ENCODE peak calls at places on chromosomes 13 and 19, in nine cellular contexts. One of them, this sample, is unnamed.

GRCh38 chr19:28208745-28209144 is 1004.2 kb downstream of the UQCRFS1 start:
- DNase-seq in body of pancreas: no peak
- DNase-seq in prostate gland: no peak
- DNase-seq in uterus: no peak
- DNase-seq in A549: no peak
- DNase-seq in testis: no peak
- DNase-seq in stomach: no peak
- DNase-seq in osteoblast: no peak
- DNase-seq in lower lobe of right lung: no peak
- DNase-seq in this sample: no peak

GRCh38 chr19:14112051-14112808 is 5.3 kb downstream of the PRKACA start:
- DNase-seq in uterus: no peak
- DNase-seq in lower lobe of right lung: no peak
- DNase-seq in prostate gland: no peak
- DNase-seq in testis: peak; percentile 48
- DNase-seq in osteoblast: peak; percentile 96
- DNase-seq in stomach: no peak
- DNase-seq in A549: no peak
- DNase-seq in body of pancreas: no peak
- DNase-seq in this sample: no peak

GRCh38 chr19:16714702-16715294 is 4.8 kb upstream of the NWD1 start:
- DNase-seq in osteoblast: peak; percentile 67
- DNase-seq in testis: peak; percentile 80
- DNase-seq in A549: peak; percentile 52
- DNase-seq in uterus: no peak
- DNase-seq in lower lobe of right lung: peak; percentile 67
- DNase-seq in prostate gland: peak; percentile 46
- DNase-seq in body of pancreas: peak; percentile 28
- DNase-seq in stomach: peak; percentile 64
- DNase-seq in this sample: peak; percentile 31

GRCh38 chr19:44635581-44636438 is 7.9 kb upstream of the PVR start:
- DNase-seq in body of pancreas: no peak
- DNase-seq in lower lobe of right lung: no peak
- DNase-seq in stomach: no peak
- DNase-seq in A549: no peak
- DNase-seq in testis: no peak
- DNase-seq in osteoblast: peak; percentile 81
- DNase-seq in uterus: no peak
- DNase-seq in prostate gland: no peak
- DNase-seq in this sample: no peak

GRCh38 chr19:42442833-42443232 is at the start of gene CXCL17:
- DNase-seq in uterus: no peak
- DNase-seq in body of pancreas: peak; percentile 52
- DNase-seq in lower lobe of right lung: no peak
- DNase-seq in osteoblast: no peak
- DNase-seq in prostate gland: peak; percentile 51
- DNase-seq in stomach: peak; percentile 76
- DNase-seq in A549: no peak
- DNase-seq in testis: no peak
- DNase-seq in this sample: no peak

GRCh38 chr19:57559008-57559403 is 657 bp downstream of the ZNF550 start:
- DNase-seq in body of pancreas: no peak
- DNase-seq in stomach: no peak
- DNase-seq in lower lobe of right lung: peak; percentile 43
- DNase-seq in testis: peak; percentile 31
- DNase-seq in A549: peak; percentile 36
- DNase-seq in osteoblast: peak; percentile 71
- DNase-seq in prostate gland: no peak
- DNase-seq in uterus: no peak
- DNase-seq in this sample: peak; percentile 10

GRCh38 chr13:99528547-99528946 is 27.3 kb downstream of the TM9SF2 start:
- DNase-seq in prostate gland: no peak
- DNase-seq in osteoblast: peak; percentile 58
- DNase-seq in A549: peak; percentile 19
- DNase-seq in lower lobe of right lung: no peak
- DNase-seq in body of pancreas: no peak
- DNase-seq in uterus: no peak
- DNase-seq in testis: no peak
- DNase-seq in stomach: no peak
- DNase-seq in this sample: peak; percentile 13

GRCh38 chr19:29576761-29577661 is 29.1 kb upstream of the POP4 start:
- DNase-seq in osteoblast: no peak
- DNase-seq in lower lobe of right lung: no peak
- DNase-seq in prostate gland: no peak
- DNase-seq in A549: no peak
- DNase-seq in stomach: no peak
- DNase-seq in uterus: no peak
- DNase-seq in body of pancreas: no peak
- DNase-seq in testis: no peak
- DNase-seq in this sample: no peak

GRCh38 chr13:110523838-110524237 is 37.7 kb downstream of the RAB20 start:
- DNase-seq in lower lobe of right lung: no peak
- DNase-seq in body of pancreas: no peak
- DNase-seq in testis: no peak
- DNase-seq in prostate gland: no peak
- DNase-seq in stomach: no peak
- DNase-seq in uterus: no peak
- DNase-seq in osteoblast: peak; percentile 66
- DNase-seq in A549: no peak
- DNase-seq in this sample: no peak

GRCh38 chr13:30442854-30443379 is 20.6 kb downstream of the UBE2L5 start:
- DNase-seq in uterus: no peak
- DNase-seq in body of pancreas: no peak
- DNase-seq in prostate gland: no peak
- DNase-seq in stomach: no peak
- DNase-seq in testis: no peak
- DNase-seq in osteoblast: no peak
- DNase-seq in A549: no peak
- DNase-seq in lower lobe of right lung: no peak
- DNase-seq in this sample: no peak

GRCh38 chr19:35828694-35829301 is 16.2 kb upstream of the PRODH2 start:
- DNase-seq in body of pancreas: peak; percentile 36
- DNase-seq in osteoblast: peak; percentile 95
- DNase-seq in testis: peak; percentile 89
- DNase-seq in uterus: peak; percentile 29
- DNase-seq in prostate gland: peak; percentile 37
- DNase-seq in A549: peak; percentile 59
- DNase-seq in stomach: peak; percentile 60
- DNase-seq in lower lobe of right lung: no peak
- DNase-seq in this sample: peak; percentile 30

GRCh38 chr13:92473736-92474465 is 752.7 kb upstream of the GPC6 start:
- DNase-seq in stomach: no peak
- DNase-seq in A549: no peak
- DNase-seq in uterus: no peak
- DNase-seq in testis: no peak
- DNase-seq in osteoblast: no peak
- DNase-seq in body of pancreas: no peak
- DNase-seq in prostate gland: no peak
- DNase-seq in lower lobe of right lung: no peak
- DNase-seq in this sample: peak; percentile 65

GRCh38 chr19:10001899-10002298 is 8.4 kb downstream of the COL5A3 start:
- DNase-seq in body of pancreas: peak; percentile 47
- DNase-seq in testis: peak; percentile 46
- DNase-seq in A549: peak; percentile 59
- DNase-seq in prostate gland: no peak
- DNase-seq in uterus: no peak
- DNase-seq in stomach: peak; percentile 67
- DNase-seq in osteoblast: peak; percentile 80
- DNase-seq in lower lobe of right lung: no peak
- DNase-seq in this sample: peak; percentile 75

GRCh38 chr13:28623782-28624706 is 34.9 kb upstream of the POMP start:
- DNase-seq in stomach: no peak
- DNase-seq in osteoblast: no peak
- DNase-seq in testis: no peak
- DNase-seq in uterus: no peak
- DNase-seq in prostate gland: no peak
- DNase-seq in body of pancreas: no peak
- DNase-seq in A549: no peak
- DNase-seq in lower lobe of right lung: no peak
- DNase-seq in this sample: no peak

DNA sequence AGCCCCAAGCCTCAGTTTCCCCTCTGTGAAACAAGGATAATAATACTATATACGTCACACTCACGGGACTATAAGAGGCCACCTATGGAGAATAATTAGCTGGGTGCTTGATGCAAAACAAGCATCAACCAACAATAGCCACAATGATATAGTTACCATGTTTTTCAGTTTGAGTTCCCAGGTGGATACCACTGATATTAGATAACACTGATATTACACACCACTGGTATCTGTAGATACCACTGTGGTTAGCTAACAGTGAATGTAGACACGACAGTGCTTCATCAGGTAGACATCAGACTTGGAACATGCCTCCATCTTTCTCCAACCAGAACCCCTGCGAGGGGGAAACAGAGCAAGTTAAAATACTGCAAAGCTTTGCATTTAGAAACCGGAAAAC is 80.5 kb downstream of the RNASEH2B start:
- DNase-seq in prostate gland: no peak
- DNase-seq in testis: no peak
- DNase-seq in A549: no peak
- DNase-seq in uterus: no peak
- DNase-seq in body of pancreas: no peak
- DNase-seq in stomach: no peak
- DNase-seq in lower lobe of right lung: no peak
- DNase-seq in osteoblast: no peak
- DNase-seq in this sample: no peak
- H3K4me1 ChIP-seq in prostate gland: no peaks in the 10 kb centered on the region
- H3K4me1 ChIP-seq in testis: peaks cover 10% of the 10 kb centered on the region
- H3K4me1 ChIP-seq in A549: no peaks in the 10 kb centered on the region
- H3K4me1 ChIP-seq in uterus: peaks cover 9% of the 10 kb centered on the region
- H3K4me1 ChIP-seq in body of pancreas: no peaks in the 10 kb centered on the region
- H3K4me1 ChIP-seq in stomach: peaks cover 6% of the 10 kb centered on the region
- H3K4me1 ChIP-seq in lower lobe of right lung: peaks cover 9% of the 10 kb centered on the region
- H3K4me1 ChIP-seq in osteoblast: peaks cover 4% of the 10 kb centered on the region
- H3K4me1 ChIP-seq in this sample: peaks cover 3% of the 10 kb centered on the region

DNA sequence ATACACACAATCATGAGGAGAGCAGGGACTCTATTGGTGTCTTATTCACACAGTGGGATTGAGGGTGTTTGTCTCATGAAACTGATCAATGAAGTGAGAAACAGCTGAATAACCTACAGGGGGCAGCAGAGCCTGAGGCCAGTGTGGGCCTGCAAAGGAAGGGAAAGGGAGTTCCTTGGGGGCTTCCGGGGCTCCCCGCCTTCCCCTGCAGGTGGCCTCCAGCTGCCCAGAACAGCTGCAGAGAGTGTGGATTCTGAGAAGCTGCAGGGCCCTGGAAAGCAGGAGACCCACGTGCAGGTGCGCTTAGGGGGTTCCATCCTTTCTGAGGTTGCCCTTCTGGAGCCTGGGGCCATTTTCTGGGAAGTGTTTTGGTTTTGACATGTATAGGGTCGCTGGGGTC is 20.1 kb downstream of the ZNF763 start:
- DNase-seq in osteoblast: no peak
- DNase-seq in stomach: no peak
- DNase-seq in prostate gland: no peak
- DNase-seq in uterus: no peak
- DNase-seq in testis: no peak
- DNase-seq in A549: no peak
- DNase-seq in lower lobe of right lung: no peak
- DNase-seq in body of pancreas: no peak
- DNase-seq in this sample: no peak
- H3K9me3 ChIP-seq in osteoblast: peaks cover 21% of the 10 kb centered on the region
- H3K9me3 ChIP-seq in stomach: peaks cover 26% of the 10 kb centered on the region
- H3K9me3 ChIP-seq in prostate gland: no peaks in the 10 kb centered on the region
- H3K9me3 ChIP-seq in uterus: peaks cover 23% of the 10 kb centered on the region
- H3K9me3 ChIP-seq in testis: no peaks in the 10 kb centered on the region
- H3K9me3 ChIP-seq in A549: peaks cover 10% of the 10 kb centered on the region
- H3K9me3 ChIP-seq in lower lobe of right lung: peaks cover 21% of the 10 kb centered on the region
- H3K9me3 ChIP-seq in body of pancreas: no peaks in the 10 kb centered on the region
- H3K9me3 ChIP-seq in this sample: peaks cover 2% of the 10 kb centered on the region

GRCh38 chr19:3381701-3382372 is 15.5 kb downstream of the NFIC start:
- DNase-seq in stomach: no peak
- DNase-seq in body of pancreas: no peak
- DNase-seq in lower lobe of right lung: no peak
- DNase-seq in prostate gland: no peak
- DNase-seq in testis: peak; percentile 75
- DNase-seq in A549: no peak
- DNase-seq in uterus: no peak
- DNase-seq in osteoblast: no peak
- DNase-seq in this sample: no peak
- H3K4me1 ChIP-seq in stomach: peaks cover 67% of the 10 kb centered on the region
- H3K4me1 ChIP-seq in body of pancreas: peaks cover 90% of the 10 kb centered on the region
- H3K4me1 ChIP-seq in lower lobe of right lung: peaks cover 70% of the 10 kb centered on the region
- H3K4me1 ChIP-seq in prostate gland: peaks cover 10% of the 10 kb centered on the region
- H3K4me1 ChIP-seq in testis: peaks cover 70% of the 10 kb centered on the region
- H3K4me1 ChIP-seq in A549: peaks cover 41% of the 10 kb centered on the region
- H3K4me1 ChIP-seq in uterus: peaks cover 53% of the 10 kb centered on the region
- H3K4me1 ChIP-seq in osteoblast: peaks cover 25% of the 10 kb centered on the region
- H3K4me1 ChIP-seq in this sample: peaks cover 5% of the 10 kb centered on the region

GRCh38 chr19:55962186-55962585 is 14.6 kb downstream of the NLRP8 start:
- DNase-seq in uterus: no peak
- DNase-seq in body of pancreas: no peak
- DNase-seq in prostate gland: no peak
- DNase-seq in A549: no peak
- DNase-seq in osteoblast: no peak
- DNase-seq in stomach: no peak
- DNase-seq in testis: no peak
- DNase-seq in lower lobe of right lung: no peak
- DNase-seq in this sample: no peak

GRCh38 chr19:55956431-55956830 is 8.8 kb downstream of the NLRP8 start:
- DNase-seq in A549: no peak
- DNase-seq in prostate gland: peak; percentile 16
- DNase-seq in testis: no peak
- DNase-seq in uterus: no peak
- DNase-seq in osteoblast: no peak
- DNase-seq in body of pancreas: no peak
- DNase-seq in stomach: no peak
- DNase-seq in lower lobe of right lung: no peak
- DNase-seq in this sample: no peak

GRCh38 chr19:55959996-55960675 is 12.5 kb downstream of the NLRP8 start:
- DNase-seq in body of pancreas: no peak
- DNase-seq in osteoblast: no peak
- DNase-seq in uterus: no peak
- DNase-seq in stomach: no peak
- DNase-seq in A549: no peak
- DNase-seq in prostate gland: no peak
- DNase-seq in testis: no peak
- DNase-seq in lower lobe of right lung: no peak
- DNase-seq in this sample: no peak

DNA sequence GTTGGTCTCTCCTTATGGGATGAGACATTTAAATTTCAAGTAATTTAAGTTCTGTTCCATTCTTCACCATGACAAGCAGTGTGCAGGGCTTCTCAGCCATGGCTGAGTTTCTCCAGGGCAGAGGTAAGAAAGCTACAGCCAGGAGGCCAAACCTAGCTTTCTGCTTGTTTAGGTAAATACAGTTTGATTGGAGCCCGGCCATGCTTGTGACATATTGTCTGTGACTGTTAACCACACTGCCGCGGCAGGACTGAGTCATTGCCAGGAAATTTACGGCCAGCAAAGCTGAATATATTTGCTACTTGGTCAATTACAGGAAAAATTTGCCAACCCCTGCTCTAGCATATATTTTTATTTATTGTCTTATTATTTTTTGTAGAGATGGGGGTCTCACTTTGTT is 10.7 kb downstream of the NLRP8 start:
- DNase-seq in stomach: no peak
- DNase-seq in osteoblast: no peak
- DNase-seq in A549: peak; percentile 12
- DNase-seq in uterus: no peak
- DNase-seq in lower lobe of right lung: no peak
- DNase-seq in prostate gland: peak; percentile 69
- DNase-seq in testis: no peak
- DNase-seq in body of pancreas: no peak
- DNase-seq in this sample: no peak
- H3K9me3 ChIP-seq in stomach: no peaks in the 10 kb centered on the region
- H3K9me3 ChIP-seq in osteoblast: no peaks in the 10 kb centered on the region
- H3K9me3 ChIP-seq in A549: peaks cover 16% of the 10 kb centered on the region
- H3K9me3 ChIP-seq in uterus: no peaks in the 10 kb centered on the region
- H3K9me3 ChIP-seq in lower lobe of right lung: no peaks in the 10 kb centered on the region
- H3K9me3 ChIP-seq in prostate gland: no peaks in the 10 kb centered on the region
- H3K9me3 ChIP-seq in testis: no peaks in the 10 kb centered on the region
- H3K9me3 ChIP-seq in body of pancreas: no peaks in the 10 kb centered on the region
- H3K9me3 ChIP-seq in this sample: no peaks in the 10 kb centered on the region

This sample was measured in small intestine.